ENCODE peak calls at places on chromosomes 16 and 17, in seven cellular contexts. P is ACHN; Y is iris pigment epithelial cell; K is gastrocnemius medialis; R is breast epithelium; Q is stimulated activated CD4-positive, alpha-beta T cell treated with anti-CD3 and anti-CD28 coated beads, Interleukin-1b, Interleukin-23, amount 100 ng/mL, for 24 hours; O is Daoy. Z is an unnamed sample.

GRCh38 chr17:55295411-55296170 is 30.8 kb downstream of the HLF start:
- DNase-seq in O (peak), Q (peak), P (peak), K (peak), R (no peak), Y (peak), Z (peak)

GRCh38 chr17:63772801-63773271 is 561 bp downstream of the CCDC47 start:
- DNase-seq in Y (peak), O (peak), R (no peak), K (no peak), Q (no peak), P (peak), Z (no peak)

GRCh38 chr17:77749316-77749715 is 209.2 kb upstream of the TNRC6C start:
- DNase-seq in K (no peak), P (no peak), R (no peak), O (no peak), Q (no peak), Y (no peak), Z (no peak)

GRCh38 chr17:45952814-45953320 is 46.2 kb upstream of the STH start:
- DNase-seq in P (no peak), K (no peak), O (no peak), R (no peak), Q (no peak), Y (no peak), Z (no peak)

GRCh38 chr16:10150906-10151305 is 31.3 kb downstream of the GRIN2A start:
- DNase-seq in Y (no peak), R (no peak), P (no peak), K (no peak), O (peak), Q (no peak), Z (no peak)

GRCh38 chr16:49250689-49251088 is 30.9 kb downstream of the CBLN1 start:
- DNase-seq in O (no peak), Q (no peak), K (no peak), P (no peak), Y (no peak), R (no peak), Z (no peak)

GRCh38 chr16:9955677-9956076 is 226.6 kb downstream of the GRIN2A start:
- DNase-seq in R (no peak), O (no peak), Y (no peak), K (no peak), Q (no peak), P (no peak), Z (no peak)

GRCh38 chr17:29619251-29619650 is 3.5 kb downstream of the CORO6 start:
- DNase-seq in Y (peak), Q (no peak), O (peak), R (no peak), P (peak), K (peak), Z (no peak)

GRCh38 chr17:31147507-31148202 is 52.9 kb downstream of the NF1 start:
- DNase-seq in P (no peak), K (no peak), O (no peak), R (no peak), Q (no peak), Y (no peak), Z (no peak)

GRCh38 chr17:17102176-17102575 is 59.9 kb downstream of the MPRIP start:
- DNase-seq in R (no peak), Y (no peak), Q (no peak), K (no peak), P (no peak), O (no peak), Z (no peak)

GRCh38 chr17:18031955-18032354 is 7.0 kb downstream of the ATPAF2 start:
- DNase-seq in K (no peak), R (no peak), O (peak), Q (no peak), P (peak), Y (peak), Z (peak)

GRCh38 chr16:81175325-81175891 is 63.1 kb upstream of the BCO1 start:
- DNase-seq in R (no peak), P (no peak), K (no peak), O (peak), Q (no peak), Y (peak), Z (no peak)

GRCh38 chr17:80727409-80727755 is 182.7 kb downstream of the RPTOR start:
- DNase-seq in O (no peak), Y (no peak), K (no peak), Q (no peak), R (no peak), P (no peak), Z (no peak)

GRCh38 chr17:73551756-73552155 is 92.5 kb downstream of the SDK2 start:
- DNase-seq in Q (no peak), Y (no peak), P (no peak), R (no peak), O (peak), K (no peak), Z (no peak)

GRCh38 chr17:68542698-68543463 is 30.7 kb downstream of the PRKAR1A start:
- DNase-seq in Y (no peak), Q (no peak), K (no peak), R (no peak), O (no peak), P (no peak), Z (no peak)

GRCh38 chr16:12901597-12902436 is at the start of gene SHISA9:
- DNase-seq in Q (no peak), Y (peak), R (no peak), K (no peak), O (peak), P (peak), Z (no peak)

Z was measured in ureter.